ENCODE peak calls at places on chromosomes 11 and 22, in five cellular contexts. One of them, this sample, is unnamed.

GRCh38 chr22:28154856-28155255 is 235.8 kb upstream of the PITPNB start:
- DNase-seq in AG04450: peak
- DNase-seq in body of pancreas: no peak
- DNase-seq in PC-9: no peak
- DNase-seq in WERI-Rb-1: no peak
- DNase-seq in this sample: no peak

GRCh38 chr11:123454796-123455195 is 24.7 kb downstream of the GRAMD1B start:
- DNase-seq in body of pancreas: no peak
- DNase-seq in AG04450: no peak
- DNase-seq in WERI-Rb-1: no peak
- DNase-seq in PC-9: no peak
- DNase-seq in this sample: no peak

GRCh38 chr11:104339383-104339831 is 175.5 kb upstream of the PDGFD start:
- DNase-seq in body of pancreas: no peak
- DNase-seq in WERI-Rb-1: no peak
- DNase-seq in AG04450: no peak
- DNase-seq in PC-9: no peak
- DNase-seq in this sample: no peak

GRCh38 chr11:130637566-130637965 is 189.1 kb downstream of the ADAMTS15 start:
- DNase-seq in AG04450: no peak
- DNase-seq in PC-9: no peak
- DNase-seq in body of pancreas: no peak
- DNase-seq in WERI-Rb-1: no peak
- DNase-seq in this sample: no peak

GRCh38 chr11:76823481-76824028 is 37.2 kb upstream of the ACER3 start:
- DNase-seq in WERI-Rb-1: no peak
- DNase-seq in PC-9: peak
- DNase-seq in body of pancreas: peak
- DNase-seq in AG04450: no peak
- DNase-seq in this sample: peak

GRCh38 chr11:63536669-63537292 is at the start of gene PLAAT4:
- DNase-seq in AG04450: no peak
- DNase-seq in body of pancreas: peak
- DNase-seq in WERI-Rb-1: no peak
- DNase-seq in PC-9: peak
- DNase-seq in this sample: peak

GRCh38 chr11:60925685-60926267 is 1.5 kb downstream of the TMEM132A start:
- DNase-seq in WERI-Rb-1: no peak
- DNase-seq in body of pancreas: no peak
- DNase-seq in PC-9: no peak
- DNase-seq in AG04450: peak
- DNase-seq in this sample: peak

GRCh38 chr11:68469122-68469521 is 8.6 kb downstream of the PPP6R3 start:
- DNase-seq in WERI-Rb-1: no peak
- DNase-seq in AG04450: no peak
- DNase-seq in PC-9: no peak
- DNase-seq in body of pancreas: no peak
- DNase-seq in this sample: no peak

GRCh38 chr11:41659990-41660389 is 200.5 kb upstream of the LRRC4C start:
- DNase-seq in AG04450: no peak
- DNase-seq in WERI-Rb-1: no peak
- DNase-seq in PC-9: no peak
- DNase-seq in body of pancreas: peak
- DNase-seq in this sample: no peak

GRCh38 chr11:78796956-78797355 is 222.3 kb upstream of the NARS2 start:
- DNase-seq in PC-9: no peak
- DNase-seq in AG04450: peak
- DNase-seq in WERI-Rb-1: no peak
- DNase-seq in body of pancreas: peak
- DNase-seq in this sample: peak

GRCh38 chr11:62985351-62985750 is 584 bp upstream of the SLC22A6 start:
- DNase-seq in PC-9: no peak
- DNase-seq in body of pancreas: no peak
- DNase-seq in AG04450: no peak
- DNase-seq in WERI-Rb-1: no peak
- DNase-seq in this sample: no peak

GRCh38 chr11:14672635-14673034 is 29.0 kb downstream of the PDE3B start:
- DNase-seq in body of pancreas: no peak
- DNase-seq in PC-9: no peak
- DNase-seq in AG04450: peak
- DNase-seq in WERI-Rb-1: no peak
- DNase-seq in this sample: peak

GRCh38 chr11:70567680-70568503 is 169.6 kb downstream of the CTTN start:
- DNase-seq in AG04450: no peak
- DNase-seq in WERI-Rb-1: peak
- DNase-seq in PC-9: peak
- DNase-seq in body of pancreas: peak
- DNase-seq in this sample: no peak

GRCh38 chr11:3006505-3007260 is 14.6 kb upstream of the NAP1L4 start:
- DNase-seq in PC-9: no peak
- DNase-seq in WERI-Rb-1: no peak
- DNase-seq in AG04450: no peak
- DNase-seq in body of pancreas: no peak
- DNase-seq in this sample: no peak

GRCh38 chr11:34565417-34566208 is 52.0 kb upstream of the ELF5 start:
- DNase-seq in AG04450: no peak
- DNase-seq in WERI-Rb-1: peak
- DNase-seq in body of pancreas: no peak
- DNase-seq in PC-9: no peak
- DNase-seq in this sample: no peak

GRCh38 chr22:23575601-23576000 is 4.5 kb downstream of the IGLL1 start:
- DNase-seq in PC-9: no peak
- DNase-seq in WERI-Rb-1: no peak
- DNase-seq in body of pancreas: no peak
- DNase-seq in AG04450: no peak
- DNase-seq in this sample: no peak

GRCh38 chr11:105609341-105609781 is 512 bp upstream of the GRIA4 start:
- DNase-seq in WERI-Rb-1: peak
- DNase-seq in PC-9: no peak
- DNase-seq in AG04450: no peak
- DNase-seq in body of pancreas: no peak
- DNase-seq in this sample: peak
- TF ChIP-seq CTCF in WERI-Rb-1: peak
- TF ChIP-seq CTCF in PC-9: peak
- TF ChIP-seq CTCF in AG04450: peak
- TF ChIP-seq CTCF in body of pancreas: peak
- TF ChIP-seq CTCF in this sample: no peak

DNA sequence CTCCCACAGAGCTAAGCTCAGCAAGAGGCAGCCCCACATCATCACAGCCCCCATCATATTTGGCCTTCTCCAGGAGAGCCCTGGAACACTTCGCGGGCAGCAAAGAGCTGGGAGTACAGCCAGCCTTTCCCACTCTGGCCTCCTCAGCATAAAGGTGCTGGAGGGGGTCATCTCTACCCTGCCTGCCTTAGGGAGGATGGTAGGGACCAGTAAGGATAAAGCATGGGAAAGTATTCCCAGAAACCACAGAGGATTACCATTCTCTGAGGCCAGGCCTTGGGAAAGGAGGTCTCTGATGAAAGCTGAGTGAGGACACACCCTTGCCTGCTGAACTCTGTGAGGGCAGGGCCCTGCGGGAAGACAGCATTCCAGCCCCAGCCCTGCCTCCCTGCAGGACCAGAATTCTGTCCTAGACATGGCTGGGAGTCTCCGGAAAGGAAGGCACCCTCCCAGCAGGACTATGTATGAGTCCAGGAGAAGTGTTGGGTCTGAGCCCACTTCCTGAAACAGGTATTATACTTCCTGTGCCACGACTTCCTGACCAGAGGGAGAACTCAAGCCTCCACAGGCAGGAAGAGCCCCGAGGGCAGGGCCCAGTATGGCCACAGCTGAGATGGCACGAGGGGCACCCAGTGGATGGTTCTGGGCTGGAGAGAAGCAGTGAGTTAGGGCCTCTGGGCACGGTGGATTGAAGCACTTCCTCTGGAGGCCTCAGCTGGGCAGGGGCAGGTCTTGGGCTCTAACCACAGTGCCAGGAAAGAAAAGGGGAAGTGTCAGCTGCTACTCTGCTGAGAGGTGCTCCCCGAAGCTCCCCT is 12.9 kb upstream of the CASTOR1 start:
- DNase-seq in PC-9: peak
- DNase-seq in body of pancreas: peak
- DNase-seq in WERI-Rb-1: no peak
- DNase-seq in AG04450: no peak
- DNase-seq in this sample: no peak
- H3K27ac ChIP-seq in PC-9: peak
- H3K27ac ChIP-seq in body of pancreas: peak
- H3K27ac ChIP-seq in WERI-Rb-1: no peak
- H3K27ac ChIP-seq in AG04450: no peak
- H3K27ac ChIP-seq in this sample: peak

GRCh38 chr22:44355688-44356070 is 42.9 kb upstream of the SHISAL1 start:
- DNase-seq in body of pancreas: no peak
- DNase-seq in AG04450: no peak
- DNase-seq in PC-9: no peak
- DNase-seq in WERI-Rb-1: no peak
- DNase-seq in this sample: no peak

GRCh38 chr22:44358723-44359440 is 46.1 kb upstream of the SHISAL1 start:
- DNase-seq in WERI-Rb-1: no peak
- DNase-seq in body of pancreas: no peak
- DNase-seq in PC-9: no peak
- DNase-seq in AG04450: no peak
- DNase-seq in this sample: no peak

GRCh38 chr22:44357962-44358553 is 45.3 kb upstream of the SHISAL1 start:
- DNase-seq in PC-9: no peak
- DNase-seq in WERI-Rb-1: no peak
- DNase-seq in AG04450: no peak
- DNase-seq in body of pancreas: no peak
- DNase-seq in this sample: no peak

GRCh38 chr22:44359496-44360110 is 46.9 kb upstream of the SHISAL1 start:
- DNase-seq in AG04450: no peak
- DNase-seq in WERI-Rb-1: no peak
- DNase-seq in PC-9: no peak
- DNase-seq in body of pancreas: no peak
- DNase-seq in this sample: no peak

GRCh38 chr22:44357296-44357961 is 44.7 kb upstream of the SHISAL1 start:
- DNase-seq in body of pancreas: no peak
- DNase-seq in WERI-Rb-1: peak
- DNase-seq in PC-9: no peak
- DNase-seq in AG04450: no peak
- DNase-seq in this sample: no peak
- TF ChIP-seq CTCF in body of pancreas: no peak
- TF ChIP-seq CTCF in WERI-Rb-1: peak
- TF ChIP-seq CTCF in PC-9: peak
- TF ChIP-seq CTCF in AG04450: peak
- TF ChIP-seq CTCF in this sample: no peak

GRCh38 chr11:16985297-16985696 is 28.9 kb downstream of the PLEKHA7 start:
- DNase-seq in WERI-Rb-1: no peak
- DNase-seq in AG04450: no peak
- DNase-seq in PC-9: no peak
- DNase-seq in body of pancreas: peak
- DNase-seq in this sample: no peak

GRCh38 chr11:16982256-16982671 is 31.9 kb downstream of the PLEKHA7 start:
- DNase-seq in PC-9: peak
- DNase-seq in AG04450: no peak
- DNase-seq in WERI-Rb-1: no peak
- DNase-seq in body of pancreas: peak
- DNase-seq in this sample: no peak

GRCh38 chr11:16982809-16983208 is 31.4 kb downstream of the PLEKHA7 start:
- DNase-seq in PC-9: no peak
- DNase-seq in body of pancreas: no peak
- DNase-seq in WERI-Rb-1: no peak
- DNase-seq in AG04450: no peak
- DNase-seq in this sample: no peak

GRCh38 chr11:16986434-16987204 is 27.6 kb downstream of the PLEKHA7 start:
- DNase-seq in body of pancreas: peak
- DNase-seq in PC-9: peak
- DNase-seq in WERI-Rb-1: peak
- DNase-seq in AG04450: no peak
- DNase-seq in this sample: no peak

DNA sequence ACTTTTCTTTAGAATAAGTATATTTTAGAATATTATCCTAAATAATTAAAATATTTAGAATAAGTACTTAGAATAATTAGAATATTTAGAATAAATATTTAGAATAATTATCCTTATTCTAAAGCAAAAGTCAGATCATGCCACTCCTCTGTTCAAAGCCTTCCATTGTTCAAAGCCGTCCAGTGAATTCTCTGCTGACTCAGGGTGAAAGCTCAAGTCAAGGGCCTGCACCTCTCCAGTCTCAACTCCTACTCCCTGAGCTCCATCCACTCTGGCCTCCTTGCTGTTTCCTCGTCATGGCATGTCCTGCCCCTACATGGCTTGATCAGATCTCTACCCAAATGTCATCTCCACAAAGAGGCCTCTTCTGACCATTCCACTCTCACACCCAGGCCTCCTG is 30.0 kb downstream of the PLEKHA7 start:
- DNase-seq in AG04450: no peak
- DNase-seq in WERI-Rb-1: no peak
- DNase-seq in body of pancreas: no peak
- DNase-seq in PC-9: no peak
- DNase-seq in this sample: no peak
- H3K27ac ChIP-seq in AG04450: no peak
- H3K27ac ChIP-seq in WERI-Rb-1: no peak
- H3K27ac ChIP-seq in body of pancreas: peak
- H3K27ac ChIP-seq in PC-9: no peak
- H3K27ac ChIP-seq in this sample: no peak

GRCh38 chr22:50503475-50504145 is 3.9 kb downstream of the LMF2 start:
- DNase-seq in AG04450: no peak
- DNase-seq in PC-9: no peak
- DNase-seq in WERI-Rb-1: no peak
- DNase-seq in body of pancreas: no peak
- DNase-seq in this sample: no peak
- TF ChIP-seq CTCF in AG04450: no peak
- TF ChIP-seq CTCF in PC-9: peak
- TF ChIP-seq CTCF in WERI-Rb-1: peak
- TF ChIP-seq CTCF in body of pancreas: no peak
- TF ChIP-seq CTCF in this sample: no peak

GRCh38 chr22:46619240-46619829 is 851 bp upstream of the GRAMD4 start:
- DNase-seq in body of pancreas: no peak
- DNase-seq in AG04450: no peak
- DNase-seq in PC-9: no peak
- DNase-seq in WERI-Rb-1: no peak
- DNase-seq in this sample: no peak

GRCh38 chr22:46619830-46620501 is at the start of gene GRAMD4:
- DNase-seq in WERI-Rb-1: peak
- DNase-seq in AG04450: no peak
- DNase-seq in PC-9: no peak
- DNase-seq in body of pancreas: peak
- DNase-seq in this sample: no peak

GRCh38 chr22:46618104-46618647 is 2.0 kb upstream of the GRAMD4 start:
- DNase-seq in WERI-Rb-1: no peak
- DNase-seq in body of pancreas: no peak
- DNase-seq in AG04450: no peak
- DNase-seq in PC-9: no peak
- DNase-seq in this sample: no peak

GRCh38 chr22:46617250-46618103 is 2.7 kb upstream of the GRAMD4 start:
- DNase-seq in WERI-Rb-1: no peak
- DNase-seq in body of pancreas: no peak
- DNase-seq in AG04450: no peak
- DNase-seq in PC-9: no peak
- DNase-seq in this sample: no peak

GRCh38 chr22:46618667-46619066 is 1.5 kb upstream of the GRAMD4 start:
- DNase-seq in AG04450: no peak
- DNase-seq in PC-9: no peak
- DNase-seq in WERI-Rb-1: no peak
- DNase-seq in body of pancreas: no peak
- DNase-seq in this sample: no peak
- H3K27ac ChIP-seq in AG04450: no peak
- H3K27ac ChIP-seq in PC-9: no peak
- H3K27ac ChIP-seq in WERI-Rb-1: peak
- H3K27ac ChIP-seq in body of pancreas: no peak
- H3K27ac ChIP-seq in this sample: no peak

GRCh38 chr11:112453601-112454577 is 193.2 kb upstream of the PLET1 start:
- DNase-seq in body of pancreas: peak
- DNase-seq in AG04450: no peak
- DNase-seq in PC-9: peak
- DNase-seq in WERI-Rb-1: peak
- DNase-seq in this sample: peak
- TF ChIP-seq CTCF in body of pancreas: peak
- TF ChIP-seq CTCF in AG04450: peak
- TF ChIP-seq CTCF in PC-9: peak
- TF ChIP-seq CTCF in WERI-Rb-1: peak
- TF ChIP-seq CTCF in this sample: no peak

This sample was measured in RWPE1.